ENCODE peak calls at places on chromosomes 12 and 14, in seven cellular contexts. U is OCI-LY7, F is IMR-90, X is esophagus squamous epithelium, H is AG04450, M is left lung, Z is right cardiac atrium. T is an unnamed sample.

GRCh38 chr12:104643921-104644669 is 187.3 kb downstream of the CHST11 start:
- DNase-seq in H (no peak), F (no peak), M (peak; percentile 70), U (peak; percentile 65), Z (peak; percentile 62), X (no peak), T (no peak)

GRCh38 chr12:89552376-89552775 is 26.5 kb upstream of the POC1B start:
- DNase-seq in Z (no peak), F (peak; percentile 45), H (no peak), U (no peak), M (no peak), X (no peak), T (no peak)

GRCh38 chr12:32178341-32179010 is 71.8 kb downstream of the BICD1 start:
- DNase-seq in H (no peak), X (no peak), M (no peak), Z (no peak), F (no peak), U (no peak), T (no peak)

GRCh38 chr14:95553141-95553540 is 18.3 kb downstream of the GLRX5 start:
- DNase-seq in U (no peak), X (no peak), F (no peak), M (no peak), H (no peak), Z (no peak), T (no peak)

GRCh38 chr12:41795910-41796309 is 348.8 kb downstream of the GXYLT1 start:
- DNase-seq in Z (no peak), U (no peak), M (no peak), X (no peak), H (no peak), F (no peak), T (no peak)

GRCh38 chr14:63770187-63770807 is 42.4 kb upstream of the SGPP1 start:
- DNase-seq in F (peak; percentile 62), X (no peak), H (peak; percentile 16), U (peak; percentile 77), M (no peak), Z (no peak), T (no peak)

GRCh38 chr12:52186135-52186840 is 5.5 kb downstream of the KRT80 start:
- DNase-seq in X (no peak), U (no peak), F (peak; percentile 87), Z (no peak), M (no peak), H (no peak), T (no peak)

GRCh38 chr12:42180990-42181611 is 36.4 kb upstream of the GXYLT1 start:
- DNase-seq in U (no peak), F (peak; percentile 22), M (no peak), Z (no peak), X (no peak), H (no peak), T (no peak)

GRCh38 chr12:130132831-130133635 is 29.2 kb upstream of the FZD10 start:
- DNase-seq in F (no peak), X (no peak), H (no peak), Z (no peak), M (no peak), U (no peak), T (no peak)

GRCh38 chr12:127570793-127571360 is 696.1 kb upstream of the TMEM132C start:
- DNase-seq in Z (no peak), M (no peak), X (no peak), F (no peak), U (no peak), H (no peak), T (no peak)

GRCh38 chr12:15157200-15157599 is 64.0 kb downstream of the RERG start:
- DNase-seq in F (no peak), H (no peak), M (no peak), U (no peak), Z (no peak), X (no peak), T (no peak)

GRCh38 chr14:91229743-91230200 is 14.7 kb downstream of the GPR68 start:
- DNase-seq in M (no peak), H (no peak), X (no peak), U (peak; percentile 86), F (peak; percentile 61), Z (no peak), T (peak; percentile 44)

GRCh38 chr12:56900583-56900982 is 33.6 kb downstream of the SDR9C7 start:
- DNase-seq in U (no peak), M (no peak), X (no peak), Z (no peak), H (no peak), F (peak; percentile 19), T (no peak)

GRCh38 chr12:105814283-105814682 is 324.5 kb downstream of the NUAK1 start:
- DNase-seq in X (no peak), F (no peak), U (peak; percentile 30), M (no peak), H (no peak), Z (no peak), T (no peak)

GRCh38 chr12:53219116-53219955 is 12.3 kb upstream of the ITGB7 start:
- DNase-seq in U (no peak), F (peak; percentile 66), H (no peak), X (no peak), Z (peak; percentile 87), M (no peak), T (no peak)

GRCh38 chr14:67187826-67188225 is 1.4 kb upstream of the GARIN2 start:
- DNase-seq in H (peak; percentile 45), U (no peak), Z (no peak), X (no peak), F (peak; percentile 86), M (peak; percentile 39), T (no peak)

GRCh38 chr12:126030573-126030972 is 965.3 kb downstream of the AACS start:
- DNase-seq in H (no peak), X (no peak), F (no peak), M (no peak), U (no peak), Z (no peak), T (no peak)

DNA sequence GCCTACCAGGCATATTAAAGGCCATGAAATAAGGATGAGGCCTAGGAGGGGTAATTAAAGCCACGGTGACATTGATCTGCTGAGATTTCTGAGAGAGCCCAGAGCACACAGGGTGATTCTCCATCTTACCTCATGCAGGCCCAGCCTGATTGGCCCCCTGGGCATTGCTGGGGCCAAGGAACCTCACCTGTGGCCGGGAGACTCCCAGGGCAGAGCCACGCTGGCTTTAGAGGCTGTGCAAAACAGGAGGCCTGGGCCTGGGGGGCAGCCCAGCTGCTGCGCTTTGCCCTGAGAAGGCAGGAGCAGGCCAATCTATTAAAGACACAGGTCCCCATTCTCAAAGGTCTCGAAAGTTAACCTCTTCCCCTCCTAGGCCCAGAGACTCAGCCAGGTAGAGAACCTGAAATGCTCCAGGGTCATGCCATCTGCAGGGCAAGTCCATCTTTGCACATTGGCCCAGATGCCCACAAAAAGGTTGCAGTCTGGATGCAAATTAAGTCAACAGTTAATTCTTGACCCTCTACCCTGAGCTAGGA is 1099.7 kb downstream of the BCL11B start:
- DNase-seq in H (no peak), X (no peak), U (no peak), M (no peak), Z (no peak), F (no peak), T (no peak)
- H3K9me3 ChIP-seq in H (peaks cover 45% of the 10 kb centered on the region), X (no peaks in the 10 kb centered on the region), U (no peaks in the 10 kb centered on the region), M (no peaks in the 10 kb centered on the region), Z (no peaks in the 10 kb centered on the region), F (peaks cover 36% of the 10 kb centered on the region), T (peaks cover 2% of the 10 kb centered on the region)

DNA sequence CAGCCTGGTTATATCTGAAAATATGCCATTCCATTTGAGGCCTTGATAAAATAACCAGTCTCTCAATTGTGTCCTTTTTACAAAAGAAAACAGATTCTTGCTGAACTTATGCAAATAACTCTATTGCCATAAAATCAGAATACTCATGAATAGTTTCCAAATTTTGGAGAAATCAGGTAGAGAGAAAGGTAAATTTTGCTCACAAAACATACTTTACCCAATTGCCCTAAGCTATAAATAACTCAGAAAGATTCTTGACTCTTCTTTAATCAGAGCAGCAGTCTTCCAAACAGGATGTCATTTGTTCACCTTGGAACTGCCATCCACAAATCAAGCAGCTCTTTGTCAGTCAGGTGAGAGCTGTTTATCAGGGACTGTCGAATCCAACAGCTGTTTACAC is 12.6 kb downstream of the ZNF26 start:
- DNase-seq in F (no peak), U (peak; percentile 14), X (no peak), M (no peak), H (no peak), Z (no peak), T (no peak)
- H3K9me3 ChIP-seq in F (peaks cover 68% of the 10 kb centered on the region), U (peaks cover 60% of the 10 kb centered on the region), X (peaks cover 77% of the 10 kb centered on the region), M (peaks cover 100% of the 10 kb centered on the region), H (peaks cover 78% of the 10 kb centered on the region), Z (peaks cover 14% of the 10 kb centered on the region), T (peaks cover 41% of the 10 kb centered on the region)

GRCh38 chr12:34403706-34404376 is 381.5 kb downstream of the ALG10 start:
- DNase-seq in Z (peak; percentile 27), X (no peak), M (peak; percentile 14), F (no peak), U (no peak), H (no peak), T (no peak)
- H3K9me3 ChIP-seq in Z (no peaks in the 10 kb centered on the region), X (peaks cover 77% of the 10 kb centered on the region), M (peaks cover 100% of the 10 kb centered on the region), F (peaks cover 69% of the 10 kb centered on the region), U (peaks cover 5% of the 10 kb centered on the region), H (peaks cover 84% of the 10 kb centered on the region), T (peaks cover 4% of the 10 kb centered on the region)

DNA sequence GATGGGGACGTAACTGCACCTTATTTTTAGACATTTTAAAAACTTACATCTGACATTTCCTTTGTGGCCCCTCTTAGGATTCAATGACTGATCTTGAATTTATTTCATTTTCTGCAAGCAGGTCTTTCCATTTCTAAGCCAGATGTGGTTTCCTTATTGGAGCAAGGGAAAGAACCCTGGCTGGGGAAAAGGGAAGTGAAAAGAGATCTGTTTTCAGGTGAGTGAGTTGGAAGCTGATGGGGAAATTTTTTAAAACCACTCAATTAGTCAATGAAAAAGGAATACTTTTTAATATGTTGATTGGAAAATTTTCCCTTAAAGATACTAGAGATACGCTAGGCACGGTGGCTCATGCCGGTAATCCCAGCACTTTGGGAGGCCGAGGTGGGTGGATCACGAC is 2.6 kb downstream of the ZNF140 start:
- DNase-seq in U (no peak), F (no peak), Z (no peak), X (no peak), H (no peak), M (no peak), T (no peak)
- H3K9me3 ChIP-seq in U (peaks cover 68% of the 10 kb centered on the region), F (peaks cover 53% of the 10 kb centered on the region), Z (peaks cover 10% of the 10 kb centered on the region), X (peaks cover 75% of the 10 kb centered on the region), H (peaks cover 65% of the 10 kb centered on the region), M (peaks cover 85% of the 10 kb centered on the region), T (peaks cover 39% of the 10 kb centered on the region)

DNA sequence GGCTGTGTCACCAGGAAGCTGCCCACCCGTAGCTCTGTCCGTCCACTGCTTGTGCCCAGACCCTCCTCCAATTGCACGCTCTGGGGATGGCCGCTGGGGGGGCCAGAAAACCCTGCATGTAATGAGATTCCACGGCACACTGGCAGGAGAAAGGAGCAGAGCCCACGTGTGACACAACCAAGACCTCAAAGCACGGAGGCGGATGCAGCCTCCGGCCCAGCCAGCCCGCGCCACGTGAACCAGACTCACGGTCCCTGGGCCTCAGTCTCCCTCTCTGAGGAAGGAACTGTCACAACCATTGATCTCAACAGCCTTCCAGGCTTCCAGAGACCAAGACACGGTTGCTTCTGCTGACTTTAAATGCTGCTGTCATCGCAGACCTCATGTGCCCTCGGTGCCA is 14.4 kb downstream of the ANHX start:
- DNase-seq in H (no peak), M (no peak), X (no peak), Z (no peak), U (no peak), F (no peak), T (no peak)
- H3K9me3 ChIP-seq in H (peaks cover 81% of the 10 kb centered on the region), M (peaks cover 91% of the 10 kb centered on the region), X (peaks cover 52% of the 10 kb centered on the region), Z (peaks cover 1% of the 10 kb centered on the region), U (no peaks in the 10 kb centered on the region), F (peaks cover 71% of the 10 kb centered on the region), T (peaks cover 9% of the 10 kb centered on the region)